ENCODE peak calls at places on chromosomes 3 and 15, in seven cellular contexts. B is GM12892, U is KG1, G is NCI-H1436, O is AG20443, F is NCI-H345, D is lower leg skin. I is an unnamed sample.

GRCh38 chr15:70539912-70540520 is 223.3 kb downstream of the UACA start:
- DNase-seq in D (no peak), O (no peak), U (no peak), G (no peak), F (no peak), B (no peak), I (no peak)

GRCh38 chr3:44902628-44903027 is 28.2 kb downstream of the TGM4 start:
- DNase-seq in G (no peak), B (no peak), U (no peak), O (no peak), D (no peak), F (no peak), I (no peak)

GRCh38 chr15:68578175-68578959 is 426 bp upstream of the CORO2B start:
- DNase-seq in F (peak), D (peak), B (no peak), G (peak), O (peak), U (no peak), I (peak)

GRCh38 chr3:172685331-172686214 is 25.3 kb downstream of the NCEH1 start:
- DNase-seq in G (no peak), F (no peak), O (peak), U (no peak), D (no peak), B (no peak), I (no peak)

GRCh38 chr3:166127969-166128368 is 290.7 kb upstream of the BCHE start:
- DNase-seq in F (no peak), G (no peak), B (no peak), O (no peak), D (no peak), U (no peak), I (no peak)

GRCh38 chr3:65884072-65884471 is 154.6 kb downstream of the MAGI1 start:
- DNase-seq in U (no peak), B (no peak), F (no peak), O (no peak), D (no peak), G (no peak), I (no peak)

GRCh38 chr15:47405768-47406167 is 311.5 kb upstream of the SEMA6D start:
- DNase-seq in O (no peak), U (no peak), D (no peak), G (no peak), F (peak), B (no peak), I (no peak)

GRCh38 chr3:71191031-71191482 is 392.5 kb downstream of the FOXP1 start:
- DNase-seq in D (no peak), O (no peak), U (no peak), G (no peak), B (no peak), F (no peak), I (no peak)

GRCh38 chr3:143294183-143294582 is 174.6 kb downstream of the CHST2 start:
- DNase-seq in U (no peak), O (no peak), F (no peak), B (no peak), G (no peak), D (no peak), I (no peak)

GRCh38 chr15:37099321-37100108 is 834 bp downstream of the MEIS2 start:
- DNase-seq in F (peak), B (no peak), O (peak), D (no peak), U (no peak), G (peak), I (peak)

GRCh38 chr3:11072631-11073030 is 80.1 kb downstream of the SLC6A1 start:
- DNase-seq in F (no peak), O (no peak), B (no peak), G (no peak), U (no peak), D (no peak), I (no peak)

GRCh38 chr15:101679861-101680260 is 27.7 kb upstream of the TM2D3 start:
- DNase-seq in D (no peak), O (no peak), B (no peak), F (no peak), G (no peak), U (no peak), I (no peak)

GRCh38 chr15:88243156-88243555 is 13.4 kb downstream of the NTRK3 start:
- DNase-seq in B (no peak), F (no peak), O (no peak), D (no peak), U (no peak), G (no peak), I (no peak)

GRCh38 chr3:64440498-64440897 is 215.2 kb upstream of the PRICKLE2 start:
- DNase-seq in D (no peak), O (peak), U (no peak), G (no peak), F (no peak), B (no peak), I (no peak)

GRCh38 chr3:47347217-47347801 is 33.5 kb upstream of the PTPN23 start:
- DNase-seq in O (peak), U (no peak), D (peak), F (no peak), B (peak), G (no peak), I (peak)

GRCh38 chr15:34737379-34737928 is 17.3 kb downstream of the GJD2 start:
- DNase-seq in O (peak), D (no peak), U (no peak), G (no peak), B (no peak), F (no peak), I (no peak)

GRCh38 chr15:92438471-92438870 is 44.8 kb downstream of the ST8SIA2 start:
- DNase-seq in D (no peak), B (no peak), F (no peak), G (no peak), O (no peak), U (no peak), I (no peak)

GRCh38 chr3:140898340-140899180 is 43.1 kb upstream of the SLC25A36 start:
- DNase-seq in D (no peak), O (peak), F (peak), U (peak), G (peak), B (no peak), I (peak)

GRCh38 chr15:99709243-99709986 is 23.8 kb downstream of the LYSMD4 start:
- DNase-seq in F (no peak), U (no peak), D (no peak), G (no peak), O (no peak), B (no peak), I (no peak)

GRCh38 chr15:31405200-31405929 is 78.7 kb downstream of the KLF13 start:
- DNase-seq in U (peak), G (no peak), B (no peak), F (no peak), D (no peak), O (no peak), I (peak)

GRCh38 chr3:197854596-197855343 is 63.7 kb downstream of the LRCH3 start:
- DNase-seq in O (peak), F (no peak), B (no peak), G (no peak), D (no peak), U (no peak), I (no peak)

GRCh38 chr3:126212629-126213375 is 32.4 kb upstream of the ALDH1L1 start:
- DNase-seq in G (no peak), U (no peak), D (no peak), B (no peak), O (peak), F (peak), I (no peak)

GRCh38 chr15:25658560-25658959 is 204.6 kb downstream of the ATP10A start:
- DNase-seq in O (no peak), B (no peak), U (no peak), F (no peak), D (no peak), G (no peak), I (no peak)

GRCh38 chr15:93045191-93045785 is 43.7 kb downstream of the RGMA start:
- DNase-seq in B (no peak), F (no peak), U (no peak), G (no peak), O (no peak), D (no peak), I (no peak)

GRCh38 chr3:30951806-30952205 is 57.3 kb upstream of the GADL1 start:
- DNase-seq in B (no peak), D (no peak), F (no peak), G (no peak), U (no peak), O (no peak), I (no peak)

GRCh38 chr3:118772036-118773030 is 262.3 kb downstream of the IGSF11 start:
- DNase-seq in F (peak), O (no peak), D (no peak), B (no peak), G (no peak), U (peak), I (no peak)

I was measured in OCI-LY7.